ENCODE peak calls at places on chromosomes 5 and 9, in seven cellular contexts. One of them, this sample, is unnamed.

GRCh38 chr5:67432601-67433000 is 236.0 kb upstream of the CD180 start:
- DNase-seq in fibroblast of lung: no peak
- DNase-seq in fibroblast of the aortic adventitia: no peak
- DNase-seq in NCI-H1092: no peak
- DNase-seq in HEK293T: no peak
- DNase-seq in T-helper 17 cell: no peak
- DNase-seq in activated T-helper 1 cell treated with anti-CD3 and anti-CD28 coated beads, Interleukin-2, amount 50 U/mL, for 16 hours: no peak
- DNase-seq in this sample: no peak

GRCh38 chr9:72703574-72703973 is 182.2 kb downstream of the TMC1 start:
- DNase-seq in activated T-helper 1 cell treated with anti-CD3 and anti-CD28 coated beads, Interleukin-2, amount 50 U/mL, for 16 hours: no peak
- DNase-seq in NCI-H1092: no peak
- DNase-seq in T-helper 17 cell: no peak
- DNase-seq in fibroblast of the aortic adventitia: peak; percentile 53
- DNase-seq in HEK293T: no peak
- DNase-seq in fibroblast of lung: no peak
- DNase-seq in this sample: no peak

GRCh38 chr5:157049605-157050004 is 9.3 kb downstream of the HAVCR1 start:
- DNase-seq in fibroblast of the aortic adventitia: no peak
- DNase-seq in activated T-helper 1 cell treated with anti-CD3 and anti-CD28 coated beads, Interleukin-2, amount 50 U/mL, for 16 hours: no peak
- DNase-seq in T-helper 17 cell: no peak
- DNase-seq in fibroblast of lung: no peak
- DNase-seq in HEK293T: no peak
- DNase-seq in NCI-H1092: no peak
- DNase-seq in this sample: no peak

GRCh38 chr5:39076757-39077475 is 2.7 kb upstream of the RICTOR start:
- DNase-seq in fibroblast of the aortic adventitia: peak; percentile 40
- DNase-seq in activated T-helper 1 cell treated with anti-CD3 and anti-CD28 coated beads, Interleukin-2, amount 50 U/mL, for 16 hours: no peak
- DNase-seq in NCI-H1092: no peak
- DNase-seq in fibroblast of lung: peak; percentile 37
- DNase-seq in HEK293T: no peak
- DNase-seq in T-helper 17 cell: no peak
- DNase-seq in this sample: no peak

GRCh38 chr5:79030663-79031480 is 38.6 kb downstream of the DMGDH start:
- DNase-seq in fibroblast of the aortic adventitia: no peak
- DNase-seq in T-helper 17 cell: no peak
- DNase-seq in HEK293T: no peak
- DNase-seq in fibroblast of lung: no peak
- DNase-seq in activated T-helper 1 cell treated with anti-CD3 and anti-CD28 coated beads, Interleukin-2, amount 50 U/mL, for 16 hours: no peak
- DNase-seq in NCI-H1092: no peak
- DNase-seq in this sample: no peak

GRCh38 chr9:19493174-19493811 is 84.5 kb downstream of the ACER2 start:
- DNase-seq in T-helper 17 cell: no peak
- DNase-seq in activated T-helper 1 cell treated with anti-CD3 and anti-CD28 coated beads, Interleukin-2, amount 50 U/mL, for 16 hours: no peak
- DNase-seq in fibroblast of the aortic adventitia: peak; percentile 91
- DNase-seq in NCI-H1092: peak; percentile 75
- DNase-seq in HEK293T: peak; percentile 78
- DNase-seq in fibroblast of lung: peak; percentile 87
- DNase-seq in this sample: peak; percentile 70

GRCh38 chr5:139407517-139407916 is 3.6 kb upstream of the SPATA24 start:
- DNase-seq in fibroblast of lung: no peak
- DNase-seq in fibroblast of the aortic adventitia: no peak
- DNase-seq in NCI-H1092: no peak
- DNase-seq in T-helper 17 cell: no peak
- DNase-seq in activated T-helper 1 cell treated with anti-CD3 and anti-CD28 coated beads, Interleukin-2, amount 50 U/mL, for 16 hours: no peak
- DNase-seq in HEK293T: no peak
- DNase-seq in this sample: no peak

GRCh38 chr5:109250533-109251329 is 159.0 kb downstream of the PJA2 start:
- DNase-seq in fibroblast of the aortic adventitia: no peak
- DNase-seq in fibroblast of lung: no peak
- DNase-seq in T-helper 17 cell: no peak
- DNase-seq in NCI-H1092: no peak
- DNase-seq in HEK293T: no peak
- DNase-seq in activated T-helper 1 cell treated with anti-CD3 and anti-CD28 coated beads, Interleukin-2, amount 50 U/mL, for 16 hours: no peak
- DNase-seq in this sample: no peak

GRCh38 chr9:96554801-96555566 is 64.7 kb downstream of the CDC14B start:
- DNase-seq in NCI-H1092: no peak
- DNase-seq in fibroblast of lung: peak; percentile 21
- DNase-seq in activated T-helper 1 cell treated with anti-CD3 and anti-CD28 coated beads, Interleukin-2, amount 50 U/mL, for 16 hours: no peak
- DNase-seq in T-helper 17 cell: no peak
- DNase-seq in HEK293T: no peak
- DNase-seq in fibroblast of the aortic adventitia: peak; percentile 44
- DNase-seq in this sample: no peak

GRCh38 chr5:136210259-136210658 is 17.3 kb upstream of the SMIM32 start:
- DNase-seq in fibroblast of the aortic adventitia: peak; percentile 18
- DNase-seq in activated T-helper 1 cell treated with anti-CD3 and anti-CD28 coated beads, Interleukin-2, amount 50 U/mL, for 16 hours: no peak
- DNase-seq in NCI-H1092: no peak
- DNase-seq in T-helper 17 cell: no peak
- DNase-seq in fibroblast of lung: no peak
- DNase-seq in HEK293T: no peak
- DNase-seq in this sample: no peak

GRCh38 chr9:113715086-113715485 is 161.0 kb upstream of the ZNF618 start:
- DNase-seq in activated T-helper 1 cell treated with anti-CD3 and anti-CD28 coated beads, Interleukin-2, amount 50 U/mL, for 16 hours: no peak
- DNase-seq in NCI-H1092: no peak
- DNase-seq in fibroblast of lung: peak; percentile 38
- DNase-seq in T-helper 17 cell: no peak
- DNase-seq in HEK293T: no peak
- DNase-seq in fibroblast of the aortic adventitia: peak; percentile 56
- DNase-seq in this sample: no peak

GRCh38 chr5:34609951-34610431 is 46.1 kb upstream of the RAI14 start:
- DNase-seq in fibroblast of the aortic adventitia: no peak
- DNase-seq in fibroblast of lung: no peak
- DNase-seq in activated T-helper 1 cell treated with anti-CD3 and anti-CD28 coated beads, Interleukin-2, amount 50 U/mL, for 16 hours: no peak
- DNase-seq in HEK293T: no peak
- DNase-seq in NCI-H1092: no peak
- DNase-seq in T-helper 17 cell: no peak
- DNase-seq in this sample: no peak

GRCh38 chr5:142296914-142297417 is 27.9 kb downstream of the SPRY4 start:
- DNase-seq in activated T-helper 1 cell treated with anti-CD3 and anti-CD28 coated beads, Interleukin-2, amount 50 U/mL, for 16 hours: no peak
- DNase-seq in HEK293T: no peak
- DNase-seq in T-helper 17 cell: no peak
- DNase-seq in fibroblast of the aortic adventitia: peak; percentile 93
- DNase-seq in fibroblast of lung: peak; percentile 66
- DNase-seq in NCI-H1092: no peak
- DNase-seq in this sample: no peak

GRCh38 chr9:35180801-35181200 is 19.0 kb downstream of the UNC13B start:
- DNase-seq in activated T-helper 1 cell treated with anti-CD3 and anti-CD28 coated beads, Interleukin-2, amount 50 U/mL, for 16 hours: no peak
- DNase-seq in HEK293T: no peak
- DNase-seq in fibroblast of lung: no peak
- DNase-seq in fibroblast of the aortic adventitia: no peak
- DNase-seq in T-helper 17 cell: no peak
- DNase-seq in NCI-H1092: no peak
- DNase-seq in this sample: no peak

GRCh38 chr9:111896942-111897830 is 572 bp downstream of the UGCG start:
- DNase-seq in fibroblast of lung: peak; percentile 44
- DNase-seq in activated T-helper 1 cell treated with anti-CD3 and anti-CD28 coated beads, Interleukin-2, amount 50 U/mL, for 16 hours: peak; percentile 24
- DNase-seq in NCI-H1092: peak; percentile 65
- DNase-seq in HEK293T: peak; percentile 42
- DNase-seq in fibroblast of the aortic adventitia: peak; percentile 55
- DNase-seq in T-helper 17 cell: no peak
- DNase-seq in this sample: no peak

GRCh38 chr9:81529556-81530193 is 159.7 kb downstream of the TLE1 start:
- DNase-seq in HEK293T: no peak
- DNase-seq in T-helper 17 cell: no peak
- DNase-seq in NCI-H1092: no peak
- DNase-seq in activated T-helper 1 cell treated with anti-CD3 and anti-CD28 coated beads, Interleukin-2, amount 50 U/mL, for 16 hours: no peak
- DNase-seq in fibroblast of the aortic adventitia: peak; percentile 83
- DNase-seq in fibroblast of lung: peak; percentile 51
- DNase-seq in this sample: no peak

GRCh38 chr9:127853312-127854168 is 918 bp downstream of the ENG start:
- DNase-seq in fibroblast of lung: peak; percentile 39
- DNase-seq in fibroblast of the aortic adventitia: peak; percentile 48
- DNase-seq in activated T-helper 1 cell treated with anti-CD3 and anti-CD28 coated beads, Interleukin-2, amount 50 U/mL, for 16 hours: no peak
- DNase-seq in T-helper 17 cell: no peak
- DNase-seq in HEK293T: no peak
- DNase-seq in NCI-H1092: no peak
- DNase-seq in this sample: no peak

GRCh38 chr9:137959641-137960411 is 82.2 kb downstream of the CACNA1B start:
- DNase-seq in activated T-helper 1 cell treated with anti-CD3 and anti-CD28 coated beads, Interleukin-2, amount 50 U/mL, for 16 hours: no peak
- DNase-seq in T-helper 17 cell: no peak
- DNase-seq in fibroblast of the aortic adventitia: no peak
- DNase-seq in HEK293T: no peak
- DNase-seq in fibroblast of lung: no peak
- DNase-seq in NCI-H1092: no peak
- DNase-seq in this sample: no peak

GRCh38 chr5:138833726-138834480 is 41.2 kb downstream of the LRRTM2 start:
- DNase-seq in T-helper 17 cell: no peak
- DNase-seq in fibroblast of lung: no peak
- DNase-seq in fibroblast of the aortic adventitia: no peak
- DNase-seq in NCI-H1092: no peak
- DNase-seq in activated T-helper 1 cell treated with anti-CD3 and anti-CD28 coated beads, Interleukin-2, amount 50 U/mL, for 16 hours: no peak
- DNase-seq in HEK293T: no peak
- DNase-seq in this sample: no peak

GRCh38 chr5:12623408-12623807 is 719.2 kb upstream of the CTNND2 start:
- DNase-seq in activated T-helper 1 cell treated with anti-CD3 and anti-CD28 coated beads, Interleukin-2, amount 50 U/mL, for 16 hours: no peak
- DNase-seq in T-helper 17 cell: no peak
- DNase-seq in fibroblast of the aortic adventitia: no peak
- DNase-seq in NCI-H1092: no peak
- DNase-seq in HEK293T: no peak
- DNase-seq in fibroblast of lung: no peak
- DNase-seq in this sample: no peak

GRCh38 chr5:160054047-160054446 is 45.1 kb downstream of the TTC1 start:
- DNase-seq in HEK293T: no peak
- DNase-seq in fibroblast of the aortic adventitia: peak; percentile 27
- DNase-seq in T-helper 17 cell: no peak
- DNase-seq in fibroblast of lung: no peak
- DNase-seq in activated T-helper 1 cell treated with anti-CD3 and anti-CD28 coated beads, Interleukin-2, amount 50 U/mL, for 16 hours: no peak
- DNase-seq in NCI-H1092: no peak
- DNase-seq in this sample: no peak

GRCh38 chr5:170151105-170151831 is 45.6 kb downstream of the FOXI1 start:
- DNase-seq in activated T-helper 1 cell treated with anti-CD3 and anti-CD28 coated beads, Interleukin-2, amount 50 U/mL, for 16 hours: no peak
- DNase-seq in fibroblast of the aortic adventitia: peak; percentile 93
- DNase-seq in fibroblast of lung: peak; percentile 21
- DNase-seq in NCI-H1092: no peak
- DNase-seq in HEK293T: no peak
- DNase-seq in T-helper 17 cell: no peak
- DNase-seq in this sample: no peak

GRCh38 chr5:172935096-172935495 is 24.1 kb upstream of the RPL26L1 start:
- DNase-seq in T-helper 17 cell: no peak
- DNase-seq in fibroblast of the aortic adventitia: no peak
- DNase-seq in fibroblast of lung: no peak
- DNase-seq in activated T-helper 1 cell treated with anti-CD3 and anti-CD28 coated beads, Interleukin-2, amount 50 U/mL, for 16 hours: no peak
- DNase-seq in HEK293T: no peak
- DNase-seq in NCI-H1092: no peak
- DNase-seq in this sample: no peak

GRCh38 chr5:1523480-1523792 is 324 bp downstream of the LPCAT1 start:
- DNase-seq in HEK293T: no peak
- DNase-seq in fibroblast of lung: no peak
- DNase-seq in activated T-helper 1 cell treated with anti-CD3 and anti-CD28 coated beads, Interleukin-2, amount 50 U/mL, for 16 hours: no peak
- DNase-seq in NCI-H1092: peak; percentile 26
- DNase-seq in fibroblast of the aortic adventitia: no peak
- DNase-seq in T-helper 17 cell: no peak
- DNase-seq in this sample: no peak

GRCh38 chr9:88852794-88853193 is 138.5 kb upstream of the S1PR3 start:
- DNase-seq in NCI-H1092: no peak
- DNase-seq in T-helper 17 cell: no peak
- DNase-seq in fibroblast of the aortic adventitia: peak; percentile 82
- DNase-seq in fibroblast of lung: peak; percentile 91
- DNase-seq in activated T-helper 1 cell treated with anti-CD3 and anti-CD28 coated beads, Interleukin-2, amount 50 U/mL, for 16 hours: no peak
- DNase-seq in HEK293T: no peak
- DNase-seq in this sample: no peak

GRCh38 chr5:140341591-140341990 is 4.8 kb downstream of the HBEGF start:
- DNase-seq in fibroblast of lung: no peak
- DNase-seq in T-helper 17 cell: no peak
- DNase-seq in activated T-helper 1 cell treated with anti-CD3 and anti-CD28 coated beads, Interleukin-2, amount 50 U/mL, for 16 hours: no peak
- DNase-seq in HEK293T: no peak
- DNase-seq in fibroblast of the aortic adventitia: no peak
- DNase-seq in NCI-H1092: no peak
- DNase-seq in this sample: no peak

GRCh38 chr5:146007270-146007669 is 70.9 kb downstream of the SH3RF2 start:
- DNase-seq in HEK293T: no peak
- DNase-seq in fibroblast of lung: no peak
- DNase-seq in activated T-helper 1 cell treated with anti-CD3 and anti-CD28 coated beads, Interleukin-2, amount 50 U/mL, for 16 hours: no peak
- DNase-seq in NCI-H1092: no peak
- DNase-seq in T-helper 17 cell: no peak
- DNase-seq in fibroblast of the aortic adventitia: no peak
- DNase-seq in this sample: no peak

GRCh38 chr5:96662725-96663513 is 743 bp downstream of the CAST start:
- DNase-seq in fibroblast of lung: peak; percentile 93
- DNase-seq in NCI-H1092: peak; percentile 40
- DNase-seq in HEK293T: peak; percentile 83
- DNase-seq in fibroblast of the aortic adventitia: peak; percentile 90
- DNase-seq in T-helper 17 cell: peak; percentile 84
- DNase-seq in activated T-helper 1 cell treated with anti-CD3 and anti-CD28 coated beads, Interleukin-2, amount 50 U/mL, for 16 hours: peak; percentile 64
- DNase-seq in this sample: peak; percentile 90

GRCh38 chr5:102049517-102049916 is 246.6 kb downstream of the SLCO4C1 start:
- DNase-seq in activated T-helper 1 cell treated with anti-CD3 and anti-CD28 coated beads, Interleukin-2, amount 50 U/mL, for 16 hours: no peak
- DNase-seq in HEK293T: no peak
- DNase-seq in T-helper 17 cell: no peak
- DNase-seq in fibroblast of the aortic adventitia: no peak
- DNase-seq in fibroblast of lung: no peak
- DNase-seq in NCI-H1092: peak; percentile 68
- DNase-seq in this sample: peak; percentile 78

GRCh38 chr5:171857537-171857936 is 71.9 kb downstream of the SMIM23 start:
- DNase-seq in fibroblast of the aortic adventitia: no peak
- DNase-seq in fibroblast of lung: peak; percentile 70
- DNase-seq in activated T-helper 1 cell treated with anti-CD3 and anti-CD28 coated beads, Interleukin-2, amount 50 U/mL, for 16 hours: no peak
- DNase-seq in NCI-H1092: no peak
- DNase-seq in HEK293T: no peak
- DNase-seq in T-helper 17 cell: no peak
- DNase-seq in this sample: no peak

GRCh38 chr9:7844283-7844682 is 44.7 kb upstream of the DMAC1 start:
- DNase-seq in HEK293T: peak; percentile 10
- DNase-seq in fibroblast of lung: peak; percentile 45
- DNase-seq in activated T-helper 1 cell treated with anti-CD3 and anti-CD28 coated beads, Interleukin-2, amount 50 U/mL, for 16 hours: no peak
- DNase-seq in T-helper 17 cell: no peak
- DNase-seq in fibroblast of the aortic adventitia: peak; percentile 41
- DNase-seq in NCI-H1092: no peak
- DNase-seq in this sample: peak; percentile 7

GRCh38 chr9:86764230-86765039 is 182.9 kb downstream of the GAS1 start:
- DNase-seq in fibroblast of the aortic adventitia: no peak
- DNase-seq in T-helper 17 cell: no peak
- DNase-seq in activated T-helper 1 cell treated with anti-CD3 and anti-CD28 coated beads, Interleukin-2, amount 50 U/mL, for 16 hours: no peak
- DNase-seq in fibroblast of lung: no peak
- DNase-seq in NCI-H1092: no peak
- DNase-seq in HEK293T: no peak
- DNase-seq in this sample: no peak

GRCh38 chr5:149488645-149489306 is 62.5 kb downstream of the CSNK1A1 start:
- DNase-seq in NCI-H1092: no peak
- DNase-seq in fibroblast of the aortic adventitia: no peak
- DNase-seq in HEK293T: no peak
- DNase-seq in fibroblast of lung: no peak
- DNase-seq in activated T-helper 1 cell treated with anti-CD3 and anti-CD28 coated beads, Interleukin-2, amount 50 U/mL, for 16 hours: no peak
- DNase-seq in T-helper 17 cell: no peak
- DNase-seq in this sample: no peak

GRCh38 chr5:77643654-77644404 is 5.3 kb upstream of the OTP start:
- DNase-seq in fibroblast of lung: no peak
- DNase-seq in activated T-helper 1 cell treated with anti-CD3 and anti-CD28 coated beads, Interleukin-2, amount 50 U/mL, for 16 hours: no peak
- DNase-seq in NCI-H1092: no peak
- DNase-seq in HEK293T: no peak
- DNase-seq in T-helper 17 cell: no peak
- DNase-seq in fibroblast of the aortic adventitia: no peak
- DNase-seq in this sample: no peak

GRCh38 chr5:94932259-94932658 is 313.8 kb downstream of the SLF1 start:
- DNase-seq in NCI-H1092: no peak
- DNase-seq in HEK293T: no peak
- DNase-seq in activated T-helper 1 cell treated with anti-CD3 and anti-CD28 coated beads, Interleukin-2, amount 50 U/mL, for 16 hours: no peak
- DNase-seq in fibroblast of lung: no peak
- DNase-seq in fibroblast of the aortic adventitia: no peak
- DNase-seq in T-helper 17 cell: no peak
- DNase-seq in this sample: no peak

GRCh38 chr5:97844797-97845196 is 661.8 kb upstream of the RIOK2 start:
- DNase-seq in NCI-H1092: no peak
- DNase-seq in activated T-helper 1 cell treated with anti-CD3 and anti-CD28 coated beads, Interleukin-2, amount 50 U/mL, for 16 hours: no peak
- DNase-seq in HEK293T: no peak
- DNase-seq in fibroblast of lung: no peak
- DNase-seq in T-helper 17 cell: no peak
- DNase-seq in fibroblast of the aortic adventitia: no peak
- DNase-seq in this sample: no peak

GRCh38 chr9:79060726-79061125 is 511.0 kb upstream of the TLE4 start:
- DNase-seq in HEK293T: no peak
- DNase-seq in fibroblast of lung: no peak
- DNase-seq in activated T-helper 1 cell treated with anti-CD3 and anti-CD28 coated beads, Interleukin-2, amount 50 U/mL, for 16 hours: no peak
- DNase-seq in fibroblast of the aortic adventitia: no peak
- DNase-seq in T-helper 17 cell: no peak
- DNase-seq in NCI-H1092: no peak
- DNase-seq in this sample: no peak

GRCh38 chr5:175022286-175022685 is 297.9 kb downstream of the MSX2 start:
- DNase-seq in fibroblast of the aortic adventitia: no peak
- DNase-seq in NCI-H1092: no peak
- DNase-seq in T-helper 17 cell: no peak
- DNase-seq in activated T-helper 1 cell treated with anti-CD3 and anti-CD28 coated beads, Interleukin-2, amount 50 U/mL, for 16 hours: no peak
- DNase-seq in fibroblast of lung: no peak
- DNase-seq in HEK293T: no peak
- DNase-seq in this sample: no peak